ENCODE peak calls at places on chromosomes 6 and 20, in seven cellular contexts. G is cardiac muscle cell, W is breast epithelium, Q is PC-3, M is stomach, Y is H9, H is Peyer's patch. I is an unnamed sample.

GRCh38 chr20:42270539-42270938 is 652.4 kb upstream of the CHD6 start:
- DNase-seq in G (no peak), H (no peak), Q (no peak), Y (no peak), W (no peak), M (no peak), I (no peak)

GRCh38 chr6:66849843-66850242 is 1142.8 kb upstream of the EYS start:
- DNase-seq in M (no peak), Y (no peak), G (no peak), Q (peak; percentile 71), W (no peak), H (no peak), I (peak; percentile 4)

GRCh38 chr6:3542032-3542640 is 85.3 kb upstream of the SLC22A23 start:
- DNase-seq in M (no peak), H (no peak), Y (no peak), W (no peak), Q (peak; percentile 49), G (no peak), I (no peak)

GRCh38 chr6:87139236-87139635 is 16.1 kb upstream of the ZNF292 start:
- DNase-seq in Y (no peak), Q (peak; percentile 66), H (no peak), G (peak; percentile 61), M (no peak), W (no peak), I (peak; percentile 61)

GRCh38 chr6:127514396-127515227 is 4.5 kb downstream of the MTCL3 start:
- DNase-seq in Y (peak; percentile 74), H (no peak), W (no peak), M (no peak), G (peak; percentile 70), Q (no peak), I (no peak)

GRCh38 chr6:79737172-79737571 is 106.0 kb downstream of the SH3BGRL2 start:
- DNase-seq in M (no peak), Q (peak; percentile 25), G (peak; percentile 50), H (no peak), Y (no peak), W (no peak), I (no peak)

GRCh38 chr6:95364016-95364604 is 213.2 kb upstream of the MANEA start:
- DNase-seq in H (no peak), Q (peak; percentile 39), W (no peak), Y (no peak), M (no peak), G (peak; percentile 14), I (peak; percentile 26)

GRCh38 chr6:114382401-114382800 is 39.6 kb upstream of the HS3ST5 start:
- DNase-seq in Q (no peak), M (no peak), W (no peak), G (no peak), Y (no peak), H (no peak), I (no peak)

GRCh38 chr6:30325873-30326445 is 768 bp upstream of the TRIM39 start:
- DNase-seq in G (no peak), Q (no peak), W (no peak), M (no peak), H (peak; percentile 78), Y (peak; percentile 92), I (no peak)

GRCh38 chr6:111090766-111091165 is 3.5 kb downstream of the SLC16A10 start:
- DNase-seq in M (no peak), H (no peak), W (no peak), Q (no peak), Y (no peak), G (no peak), I (no peak)

GRCh38 chr6:41503435-41503768 is 42.8 kb upstream of the FOXP4 start:
- DNase-seq in Y (no peak), Q (no peak), M (no peak), H (no peak), W (no peak), G (no peak), I (no peak)

GRCh38 chr6:41502607-41503434 is 43.4 kb upstream of the FOXP4 start:
- DNase-seq in H (no peak), W (peak; percentile 31), Q (no peak), G (peak; percentile 37), Y (peak; percentile 69), M (peak; percentile 40), I (no peak)

GRCh38 chr6:41505084-41506049 is 40.8 kb upstream of the FOXP4 start:
- DNase-seq in Y (no peak), Q (peak; percentile 27), H (peak; percentile 62), M (peak; percentile 75), G (peak; percentile 92), W (peak; percentile 57), I (peak; percentile 15)

GRCh38 chr6:41504526-41505021 is 41.6 kb upstream of the FOXP4 start:
- DNase-seq in H (no peak), W (no peak), Y (no peak), G (peak; percentile 46), M (no peak), Q (peak; percentile 3), I (no peak)

DNA sequence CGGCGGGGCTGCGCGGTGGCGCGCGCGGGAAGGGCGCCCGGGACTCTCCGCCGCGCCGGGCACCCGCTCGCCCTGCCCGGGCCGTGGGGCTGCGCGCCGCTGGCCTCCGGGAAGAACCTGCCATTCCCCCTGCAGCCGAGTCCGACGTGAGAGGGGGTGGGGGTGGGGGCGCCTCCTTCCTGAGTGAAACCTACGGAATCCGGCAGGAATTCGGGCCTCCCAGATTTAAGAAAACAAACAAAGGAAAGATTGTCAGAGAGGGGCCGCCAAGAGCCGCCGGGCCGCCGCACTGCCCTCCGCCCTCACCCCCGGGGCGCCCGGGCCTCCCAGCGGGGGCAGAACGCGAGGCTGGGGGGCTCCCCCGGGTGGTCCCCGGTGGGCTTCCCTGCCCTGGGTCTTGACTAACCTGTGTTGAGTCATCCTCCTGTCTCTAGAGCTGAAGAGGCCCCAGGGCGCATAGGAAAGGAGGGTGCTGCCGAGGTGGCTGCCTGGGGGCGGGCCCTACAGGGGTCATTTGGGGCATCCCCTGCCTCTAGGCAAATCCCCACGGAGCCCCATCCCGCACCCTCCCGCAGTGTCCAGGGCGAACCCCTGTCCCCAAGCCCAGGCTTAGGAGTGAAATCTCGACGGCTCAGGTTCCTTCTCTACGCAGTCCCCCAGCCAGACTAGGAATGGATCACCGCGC is 42.2 kb upstream of the FOXP4 start:
- DNase-seq in W (peak; percentile 36), Q (peak; percentile 10), G (peak; percentile 80), Y (no peak), H (no peak), M (no peak), I (peak; percentile 22)
- H3K27ac ChIP-seq in W (peak overlapping the region; percentile 94), Q (no peak overlapping the region), G (no peak overlapping the region), Y (no peak overlapping the region), H (peak overlapping the region; percentile 63), M (peak overlapping the region; percentile 74), I (no peak overlapping the region)

GRCh38 chr6:140052757-140053729 is 678.6 kb upstream of the CITED2 start:
- DNase-seq in W (no peak), G (peak; percentile 61), Q (peak; percentile 17), H (no peak), M (no peak), Y (no peak), I (no peak)
- TF ChIP-seq CTCF in W (no peak), G (peak; percentile 51), Q (peak; percentile 44), H (no peak), M (no peak), Y (peak; percentile 66), I (no peak)

GRCh38 chr6:149924933-149925252 is 2.0 kb upstream of the RAET1G start:
- DNase-seq in W (no peak), Q (no peak), G (no peak), H (no peak), Y (no peak), M (no peak), I (no peak)

GRCh38 chr6:149924206-149924932 is 1.4 kb upstream of the RAET1G start:
- DNase-seq in Y (no peak), G (no peak), W (no peak), H (no peak), M (no peak), Q (no peak), I (no peak)

GRCh38 chr6:149923327-149923986 is 536 bp upstream of the RAET1G start:
- DNase-seq in H (no peak), G (no peak), Q (no peak), M (no peak), Y (no peak), W (no peak), I (no peak)

GRCh38 chr6:149925253-149925973 is 2.5 kb upstream of the RAET1G start:
- DNase-seq in G (peak; percentile 38), Q (no peak), Y (no peak), W (no peak), M (no peak), H (no peak), I (no peak)

DNA sequence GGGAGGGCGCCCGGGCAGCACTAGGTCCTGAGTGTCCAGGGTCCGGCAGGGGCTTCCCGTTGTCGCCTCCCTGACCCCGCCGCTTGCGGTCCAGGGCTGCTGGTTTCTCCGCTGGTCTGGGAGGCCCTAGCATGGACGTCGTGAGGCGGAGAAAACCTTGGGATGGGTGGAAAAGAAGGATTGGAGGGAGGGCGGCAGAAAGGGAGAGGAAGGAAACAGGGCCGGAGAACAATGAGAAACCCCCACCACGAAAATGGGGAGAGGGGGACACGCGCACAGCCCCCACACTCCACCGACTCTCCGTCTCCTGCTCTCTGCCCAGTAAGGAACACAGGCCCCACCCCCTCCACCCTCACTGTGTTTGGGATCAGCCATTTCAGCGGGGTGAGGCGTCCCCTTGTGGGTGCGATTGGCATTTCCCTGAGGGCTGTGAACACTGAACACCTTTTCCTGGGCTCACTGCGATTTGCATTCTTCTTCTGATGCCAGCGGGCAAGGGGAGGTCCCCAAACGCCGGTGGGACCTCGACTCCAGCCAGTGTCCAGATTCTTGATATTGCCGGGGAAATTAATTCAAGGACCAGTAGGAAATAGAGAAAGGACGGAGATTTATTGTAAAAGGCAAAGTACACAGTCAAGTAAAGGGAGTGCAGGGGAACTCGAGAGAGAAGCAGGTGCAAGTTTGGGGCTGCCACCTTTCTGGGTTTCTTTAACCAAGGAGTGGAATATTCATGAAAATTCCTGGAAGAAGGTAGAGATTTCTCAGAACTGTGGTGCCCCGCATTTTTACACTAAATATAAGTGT is 3.3 kb upstream of the RAET1G start:
- DNase-seq in G (peak; percentile 79), H (peak; percentile 70), W (peak; percentile 90), Y (peak; percentile 90), M (peak; percentile 92), Q (peak; percentile 80), I (peak; percentile 73)
- H3K27ac ChIP-seq in G (no peak overlapping the region), H (no peak overlapping the region), W (peak overlapping the region; percentile 66), Y (no peak overlapping the region), M (no peak overlapping the region), Q (no peak overlapping the region), I (peak overlapping the region; percentile 36)

GRCh38 chr6:133368664-133369063 is 127.5 kb downstream of the EYA4 start:
- DNase-seq in M (no peak), Y (no peak), G (no peak), W (no peak), Q (peak; percentile 51), H (no peak), I (peak; percentile 2)
- TF ChIP-seq CTCF in M (no peak), Y (peak; percentile 31), G (no peak), W (no peak), Q (peak; percentile 56), H (no peak), I (peak; percentile 6)

GRCh38 chr20:47257256-47257655 is 99.2 kb downstream of the ZMYND8 start:
- DNase-seq in G (no peak), M (no peak), Y (no peak), H (no peak), Q (no peak), W (no peak), I (no peak)
- H3K27ac ChIP-seq in G (peak overlapping the region; percentile 3), M (no peak overlapping the region), Y (no peak overlapping the region), H (no peak overlapping the region), Q (no peak overlapping the region), W (peak overlapping the region; percentile 52), I (no peak overlapping the region)